ENCODE peak calls at places on chromosome 14, in four cellular contexts. D is OCI-LY7, Y is uterus, G is PC-9. R is an unnamed sample. For H3K36me3, the result is how much of the 10 kb centered on the place peaks cover.

GRCh38 chr14:58362798-58363412 is 32.8 kb upstream of the TOMM20L start:
- DNase-seq in G (no peak), D (peak), Y (no peak), R (no peak)

GRCh38 chr14:59214702-59215302 is 26.3 kb downstream of the DAAM1 start:
- DNase-seq in Y (no peak), D (no peak), G (no peak), R (no peak)

GRCh38 chr14:101636081-101636560 is 74.8 kb downstream of the DIO3 start:
- DNase-seq in G (no peak), D (no peak), Y (no peak), R (no peak)

GRCh38 chr14:98886982-98887381 is 385.0 kb downstream of the BCL11B start:
- DNase-seq in Y (no peak), G (no peak), D (no peak), R (no peak)

GRCh38 chr14:72559227-72559626 is 334.7 kb downstream of the DPF3 start:
- DNase-seq in D (no peak), Y (no peak), G (no peak), R (no peak)

GRCh38 chr14:70133461-70133860 is 55.3 kb downstream of the SLC8A3 start:
- DNase-seq in G (no peak), Y (no peak), D (no peak), R (no peak)

GRCh38 chr14:20679907-20680306 is 4.5 kb upstream of the RNASE4 start:
- DNase-seq in Y (no peak), G (no peak), D (no peak), R (no peak)

GRCh38 chr14:34711169-34711568 is 3.2 kb downstream of the CFL2 start:
- DNase-seq in G (no peak), Y (peak), D (peak), R (no peak)

GRCh38 chr14:58426819-58427288 is 477 bp downstream of the TIMM9 start:
- DNase-seq in Y (peak), G (peak), D (peak), R (no peak)

GRCh38 chr14:82403972-82404371 is 870.3 kb upstream of the SEL1L start:
- DNase-seq in G (no peak), Y (no peak), D (no peak), R (no peak)

GRCh38 chr14:54669759-54670630 is 103.1 kb downstream of the SAMD4A start:
- DNase-seq in Y (peak), G (no peak), D (no peak), R (no peak)

GRCh38 chr14:72666610-72667009 is 227.3 kb downstream of the DPF3 start:
- DNase-seq in D (no peak), G (no peak), Y (no peak), R (no peak)

GRCh38 chr14:20332946-20333782 is at the start of gene CCNB1IP1:
- DNase-seq in Y (peak), D (peak), G (peak), R (peak)

GRCh38 chr14:78399316-78399889 is 229.2 kb downstream of the NRXN3 start:
- DNase-seq in Y (no peak), G (no peak), D (peak), R (no peak)

GRCh38 chr14:54902143-54902520 is 494 bp downstream of the GCH1 start:
- DNase-seq in Y (peak), D (peak), G (peak), R (peak)

GRCh38 chr14:20781805-20782204 is 737 bp downstream of the RNASE6 start:
- DNase-seq in Y (no peak), D (no peak), G (no peak), R (no peak)

GRCh38 chr14:60092516-60092915 is 793 bp downstream of the PCNX4 start:
- DNase-seq in Y (peak), G (no peak), D (peak), R (no peak)

GRCh38 chr14:53153702-53154112 is 584 bp upstream of the DDHD1 start:
- DNase-seq in G (no peak), D (no peak), Y (no peak), R (no peak)

GRCh38 chr14:53152909-53153701 is at the start of gene DDHD1:
- DNase-seq in D (peak), Y (peak), G (no peak), R (peak)

GRCh38 chr14:53151523-53151866 is 1.6 kb downstream of the DDHD1 start:
- DNase-seq in G (no peak), D (no peak), Y (no peak), R (no peak)

GRCh38 chr14:53152627-53152908 is 555 bp downstream of the DDHD1 start:
- DNase-seq in Y (peak), D (no peak), G (no peak), R (no peak)

DNA sequence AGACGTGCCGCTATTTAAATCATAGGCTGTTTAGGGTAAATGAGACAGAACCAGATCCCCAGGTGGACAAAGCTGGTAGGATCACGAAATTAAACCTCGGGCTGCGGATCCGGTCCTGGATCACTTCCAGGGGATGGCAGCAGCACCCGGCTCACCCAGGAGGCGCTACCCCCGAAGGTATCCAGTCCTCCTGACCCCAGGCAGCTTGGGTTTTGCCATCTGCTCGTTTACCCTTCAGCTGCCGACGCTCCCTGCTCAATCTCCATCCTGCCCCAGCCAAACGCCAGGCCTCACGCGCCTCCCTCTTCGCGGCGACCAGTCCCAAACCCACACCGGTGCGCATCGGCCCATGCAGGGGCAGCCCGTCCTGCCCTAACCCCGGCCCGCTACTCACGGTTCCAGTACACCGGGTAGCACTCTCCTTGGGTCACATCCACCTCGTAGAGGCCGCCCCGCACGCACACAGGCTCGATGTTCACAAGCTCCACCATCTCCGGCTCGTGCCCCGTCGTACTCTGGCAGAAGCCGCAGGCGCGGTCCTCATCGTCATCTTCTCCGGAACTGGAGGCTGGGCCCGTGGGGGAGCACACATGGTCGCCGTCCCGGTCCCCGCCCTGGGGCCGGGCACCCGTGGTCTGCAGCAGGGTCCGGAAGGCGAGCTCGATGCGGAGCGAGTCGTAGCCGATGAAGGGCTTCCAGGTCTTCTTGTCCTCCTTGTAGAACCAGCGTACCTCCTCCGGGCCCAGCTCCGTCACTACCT is 1.1 kb downstream of the DDHD1 start:
- DNase-seq in D (peak), G (no peak), Y (peak), R (peak)
- TF ChIP-seq CTCF in D (peak), G (no peak), Y (no peak), R (peak)

DNA sequence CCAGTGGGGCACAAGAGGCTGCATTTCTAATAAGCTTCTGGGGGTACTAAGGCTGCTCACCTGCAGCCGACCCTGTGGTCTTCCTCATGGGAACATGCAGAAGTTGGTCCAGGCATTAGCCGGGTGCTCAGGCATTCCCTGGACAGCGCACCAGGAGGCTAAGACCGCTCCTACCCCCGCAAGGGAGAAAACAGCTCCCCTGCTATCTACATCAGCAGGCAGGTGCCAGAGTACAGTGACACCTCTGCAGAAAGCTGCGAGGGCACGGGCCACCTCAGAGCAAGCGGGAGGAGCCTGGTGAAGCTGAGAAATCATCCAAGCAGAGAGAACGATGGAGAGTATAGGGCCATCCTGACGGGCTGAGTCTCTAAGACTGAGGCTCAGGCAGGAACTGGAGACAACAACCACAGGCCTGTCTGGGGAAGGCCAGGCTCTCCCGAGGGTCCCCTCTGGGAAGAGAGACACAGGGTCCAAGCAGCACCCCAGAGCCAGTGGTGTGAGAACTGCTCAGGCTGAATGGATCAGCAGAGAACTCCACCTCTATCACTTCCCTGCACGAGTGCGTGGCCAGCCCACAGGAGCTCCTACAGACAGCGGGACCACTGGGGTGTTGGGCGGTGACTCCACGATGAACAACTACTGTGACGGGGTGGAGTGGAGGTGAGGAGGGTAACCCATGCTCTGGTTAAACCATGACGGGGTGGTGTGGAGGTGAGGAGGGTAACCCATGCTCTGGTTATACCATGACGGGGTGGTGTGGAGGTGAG is 62.1 kb downstream of the AMN start:
- DNase-seq in Y (no peak), G (no peak), D (no peak), R (no peak)
- H3K36me3 ChIP-seq in Y (under half), G (half or more), D (under half), R (under half)

GRCh38 chr14:100558226-100558625 is 29.0 kb downstream of the BEGAIN start:
- DNase-seq in Y (no peak), G (no peak), D (no peak), R (no peak)
- TF ChIP-seq CTCF in Y (no peak), G (no peak), D (no peak), R (no peak)

GRCh38 chr14:95125156-95125555 is 32.2 kb downstream of the DICER1 start:
- DNase-seq in G (no peak), D (no peak), Y (no peak), R (no peak)
- H3K36me3 ChIP-seq in G (under half), D (half or more), Y (under half), R (under half)

DNA sequence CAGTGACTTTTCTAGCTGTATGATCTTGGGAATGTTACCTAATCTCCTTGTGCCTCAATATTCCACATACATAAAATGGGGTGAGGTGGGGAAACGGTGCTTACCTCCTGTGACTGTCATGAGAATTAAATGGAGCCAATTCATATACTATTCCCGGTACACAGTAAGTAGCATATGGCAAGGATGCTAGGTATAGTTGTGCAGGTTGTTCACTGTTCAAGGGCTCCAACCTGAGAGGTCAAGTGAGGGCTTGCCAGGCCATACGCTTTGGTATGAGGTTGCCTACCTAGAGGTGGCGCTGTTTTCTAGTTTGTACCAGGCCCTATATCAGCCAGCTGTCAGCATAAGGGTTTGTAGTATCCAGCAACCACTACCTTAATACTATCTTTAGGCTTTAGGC is 3.6 kb upstream of the BATF start:
- DNase-seq in G (no peak), D (peak), Y (no peak), R (peak)
- TF ChIP-seq CTCF in G (peak), D (peak), Y (no peak), R (peak)

GRCh38 chr14:94115631-94116030 is 5.1 kb downstream of the IFI27 start:
- DNase-seq in G (no peak), Y (no peak), D (no peak), R (no peak)

GRCh38 chr14:94119071-94119470 is 8.5 kb downstream of the IFI27 start:
- DNase-seq in G (no peak), D (no peak), Y (peak), R (no peak)

GRCh38 chr14:94116701-94117100 is 6.2 kb downstream of the IFI27 start:
- DNase-seq in D (no peak), Y (no peak), G (no peak), R (no peak)

GRCh38 chr14:94115068-94115591 is 4.6 kb downstream of the IFI27 start:
- DNase-seq in D (no peak), G (no peak), Y (peak), R (no peak)

DNA sequence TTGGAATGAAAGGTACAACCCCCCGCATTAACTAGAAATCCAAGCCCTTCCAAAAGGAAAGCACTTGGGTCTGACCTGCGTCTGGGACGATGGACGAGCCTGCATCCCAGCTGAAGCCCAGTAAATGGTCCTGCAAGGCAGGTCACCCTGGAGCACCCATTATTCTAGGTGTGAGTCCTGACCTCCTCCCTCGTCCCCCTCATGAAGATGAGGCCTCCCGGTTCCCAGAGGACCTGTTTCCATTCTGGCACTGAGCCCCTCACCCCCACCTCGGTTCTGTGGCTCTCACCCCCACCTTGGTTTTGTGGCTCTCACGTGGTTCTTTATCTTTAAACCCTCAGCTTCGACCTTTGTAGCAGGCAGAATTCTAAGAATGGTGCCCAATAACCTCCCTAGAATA is 7.3 kb downstream of the IFI27 start:
- DNase-seq in G (no peak), Y (peak), D (no peak), R (no peak)
- H3K36me3 ChIP-seq in G (under half), Y (under half), D (under half), R (under half)

GRCh38 chr14:105201156-105201927 is 20.2 kb upstream of the NUDT14 start:
- DNase-seq in D (no peak), G (no peak), Y (no peak), R (no peak)
- TF ChIP-seq CTCF in D (peak), G (peak), Y (no peak), R (no peak)

GRCh38 chr14:87529081-87529480 is 463.9 kb downstream of the GALC start:
- DNase-seq in D (no peak), Y (no peak), G (no peak), R (no peak)

GRCh38 chr14:87522575-87522974 is 470.4 kb downstream of the GALC start:
- DNase-seq in Y (no peak), G (no peak), D (peak), R (no peak)

DNA sequence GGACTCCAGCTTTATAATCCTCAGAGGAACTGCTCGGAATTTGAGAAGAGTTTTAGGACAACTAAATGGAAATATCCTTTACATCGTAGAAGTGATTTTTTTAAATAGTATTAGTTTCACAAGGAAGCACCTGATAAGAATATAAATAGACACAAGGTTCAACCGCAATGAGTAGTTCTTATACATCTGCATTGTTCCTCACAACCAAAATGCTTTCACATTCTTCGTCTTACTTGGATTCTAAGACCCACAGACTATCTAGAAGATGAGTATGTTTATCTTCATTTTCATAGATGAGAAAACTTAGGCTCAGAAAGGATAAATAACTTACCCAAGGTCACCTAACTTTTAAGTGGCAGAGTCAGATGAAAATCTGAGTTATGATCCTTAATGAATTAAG is 469.0 kb downstream of the GALC start:
- DNase-seq in Y (no peak), G (no peak), D (no peak), R (no peak)
- H3K36me3 ChIP-seq in Y (under half), G (under half), D (under half), R (under half)

R was measured in esophagus muscularis mucosa.